ENCODE peak calls at places on chromosomes 3 and 15, in nine cellular contexts. G is T-helper 1 cell; J is AG04450; F is NAMALWA; T is GM18507; S is coronary artery; D is anterior cingulate cortex; Y is DMS153; U is activated CD8-positive, alpha-beta memory T cell treated with anti-CD3 and anti-CD28 coated beads, Interleukin-2, amount 50 U/mL, for 48 hours. I is an unnamed sample.

GRCh38 chr3:4399476-4399875 is 67.6 kb downstream of the SUMF1 start:
- DNase-seq in G (no peak), J (no peak), F (no peak), T (no peak), S (no peak), D (no peak), Y (no peak), U (no peak), I (no peak)

GRCh38 chr3:20125912-20126311 is 60.1 kb downstream of the SGO1 start:
- DNase-seq in G (no peak), J (no peak), F (peak; percentile 89), T (peak; percentile 62), S (no peak), D (no peak), Y (no peak), U (no peak), I (no peak)

GRCh38 chr3:71187715-71188114 is 395.8 kb downstream of the FOXP1 start:
- DNase-seq in G (no peak), J (no peak), F (no peak), T (no peak), S (no peak), D (no peak), Y (no peak), U (no peak), I (no peak)

GRCh38 chr3:106609666-106610301 is 741.0 kb upstream of the CBLB start:
- DNase-seq in G (peak; percentile 51), J (peak; percentile 87), F (peak; percentile 84), T (peak; percentile 20), S (no peak), D (peak; percentile 72), Y (peak; percentile 64), U (peak; percentile 65), I (peak; percentile 60)

GRCh38 chr15:25905140-25905539 is 42.0 kb upstream of the ATP10A start:
- DNase-seq in G (no peak), J (peak; percentile 21), F (no peak), T (no peak), S (no peak), D (no peak), Y (no peak), U (peak; percentile 65), I (no peak)

GRCh38 chr3:99562990-99563607 is 75.3 kb upstream of the COL8A1 start:
- DNase-seq in G (no peak), J (no peak), F (no peak), T (no peak), S (no peak), D (no peak), Y (no peak), U (no peak), I (no peak)

GRCh38 chr3:144394052-144394451 is 422.4 kb downstream of the DIPK2A start:
- DNase-seq in G (no peak), J (no peak), F (no peak), T (no peak), S (no peak), D (no peak), Y (no peak), U (no peak), I (no peak)

GRCh38 chr15:31325432-31325975 is 1.1 kb upstream of the KLF13 start:
- DNase-seq in G (peak; percentile 54), J (no peak), F (peak; percentile 59), T (no peak), S (peak; percentile 85), D (peak; percentile 78), Y (no peak), U (peak; percentile 75), I (peak; percentile 81)

GRCh38 chr15:38535451-38536200 is 29.0 kb downstream of the RASGRP1 start:
- DNase-seq in G (no peak), J (no peak), F (no peak), T (no peak), S (no peak), D (peak; percentile 49), Y (no peak), U (no peak), I (no peak)